ENCODE peak calls at places on chromosomes 16 and 17, in four cellular contexts. P is A549; R is transverse colon; M is CD8-positive, alpha-beta T cell. V is an unnamed sample. For H3K4me1, the result is how much of the 10 kb centered on the place peaks cover.

GRCh38 chr17:18234853-18235380 is 9.5 kb downstream of the LLGL1 start:
- DNase-seq in M (no peak), R (no peak), P (no peak), V (no peak)

GRCh38 chr17:79815836-79816371 is 19.0 kb upstream of the CBX8 start:
- DNase-seq in P (no peak), R (no peak), M (no peak), V (no peak)

GRCh38 chr16:7397901-7398300 is 65.3 kb downstream of the RBFOX1 start:
- DNase-seq in P (no peak), M (no peak), R (no peak), V (no peak)

GRCh38 chr17:69466905-69467630 is 52.6 kb downstream of the MAP2K6 start:
- DNase-seq in M (no peak), R (no peak), P (peak), V (no peak)

GRCh38 chr17:32495347-32496253 is 8.8 kb downstream of the CDK5R1 start:
- DNase-seq in R (no peak), P (no peak), M (no peak), V (peak)

GRCh38 chr16:80889779-80890359 is 85.5 kb upstream of the CDYL2 start:
- DNase-seq in M (no peak), R (no peak), P (no peak), V (no peak)

GRCh38 chr17:51764387-51764971 is 394.0 kb downstream of the CA10 start:
- DNase-seq in M (peak), P (peak), R (peak), V (no peak)

GRCh38 chr16:56286819-56287218 is 95.5 kb downstream of the GNAO1 start:
- DNase-seq in P (no peak), M (no peak), R (no peak), V (no peak)

GRCh38 chr16:31676731-31677130 is 149.0 kb downstream of the AHSP start:
- DNase-seq in M (no peak), R (no peak), P (no peak), V (no peak)

GRCh38 chr17:73595068-73595865 is 49.0 kb downstream of the SDK2 start:
- DNase-seq in P (no peak), M (peak), R (peak), V (peak)

GRCh38 chr16:80836846-80837245 is 32.4 kb upstream of the CDYL2 start:
- DNase-seq in M (no peak), R (no peak), P (no peak), V (no peak)

GRCh38 chr16:53913920-53914319 is 210.0 kb downstream of the FTO start:
- DNase-seq in R (no peak), P (no peak), M (no peak), V (no peak)

GRCh38 chr16:30458561-30459394 is 13.1 kb upstream of the SEPHS2 start:
- DNase-seq in M (peak), R (peak), P (no peak), V (peak)

GRCh38 chr16:10663146-10663545 is 31.6 kb downstream of the TEKT5 start:
- DNase-seq in R (no peak), P (no peak), M (no peak), V (no peak)

GRCh38 chr16:78812582-78812981 is 713.1 kb downstream of the WWOX start:
- DNase-seq in M (no peak), R (no peak), P (no peak), V (no peak)

GRCh38 chr17:39668141-39668924 is at the start of gene PNMT:
- DNase-seq in P (peak), M (peak), R (peak), V (peak)

GRCh38 chr17:39669897-39670735 is 1.9 kb downstream of the PNMT start:
- DNase-seq in P (no peak), M (no peak), R (no peak), V (no peak)

GRCh38 chr17:39671651-39672521 is 3.6 kb downstream of the PNMT start:
- DNase-seq in M (no peak), P (peak), R (peak), V (peak)

GRCh38 chr17:39672522-39673334 is 4.5 kb downstream of the PNMT start:
- DNase-seq in R (no peak), M (no peak), P (no peak), V (peak)

DNA sequence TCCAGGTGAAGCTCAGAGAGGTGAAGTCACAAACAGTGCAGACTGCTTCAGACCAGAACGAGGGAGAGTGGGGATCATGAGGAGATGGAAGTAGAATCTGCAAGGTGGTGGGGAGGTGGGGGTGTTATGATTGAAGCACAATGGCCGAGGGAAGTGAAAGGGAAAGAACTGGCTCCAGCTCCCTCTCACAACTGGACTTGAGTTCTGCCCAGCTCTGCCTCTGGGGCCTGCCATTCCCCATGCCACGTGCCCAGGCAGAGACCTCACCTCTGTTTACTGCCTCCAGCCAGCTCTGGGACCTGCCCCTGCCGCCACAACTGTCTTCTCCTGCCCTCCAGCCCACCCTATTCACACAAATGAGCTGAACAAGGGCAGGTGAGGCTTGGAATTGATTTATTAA is 2.5 kb downstream of the PNMT start:
- DNase-seq in P (no peak), M (no peak), R (no peak), V (no peak)
- H3K4me1 ChIP-seq in P (under half), M (under half), R (under half), V (under half)

GRCh38 chr17:20281860-20282259 is 185.5 kb downstream of the LGALS9B start:
- DNase-seq in P (no peak), R (no peak), M (no peak), V (peak)
- H3K27ac ChIP-seq in P (no peak), R (no peak), M (no peak), V (peak)

GRCh38 chr16:11667824-11668589 is at the start of gene SNN:
- DNase-seq in R (peak), P (peak), M (peak), V (peak)

GRCh38 chr16:11666108-11667055 is 1.9 kb upstream of the SNN start:
- DNase-seq in M (no peak), P (no peak), R (no peak), V (no peak)

GRCh38 chr16:11665071-11665491 is 3.2 kb upstream of the SNN start:
- DNase-seq in M (peak), P (no peak), R (no peak), V (peak)

GRCh38 chr16:11668590-11669379 is 530 bp downstream of the SNN start:
- DNase-seq in R (no peak), M (no peak), P (no peak), V (peak)

DNA sequence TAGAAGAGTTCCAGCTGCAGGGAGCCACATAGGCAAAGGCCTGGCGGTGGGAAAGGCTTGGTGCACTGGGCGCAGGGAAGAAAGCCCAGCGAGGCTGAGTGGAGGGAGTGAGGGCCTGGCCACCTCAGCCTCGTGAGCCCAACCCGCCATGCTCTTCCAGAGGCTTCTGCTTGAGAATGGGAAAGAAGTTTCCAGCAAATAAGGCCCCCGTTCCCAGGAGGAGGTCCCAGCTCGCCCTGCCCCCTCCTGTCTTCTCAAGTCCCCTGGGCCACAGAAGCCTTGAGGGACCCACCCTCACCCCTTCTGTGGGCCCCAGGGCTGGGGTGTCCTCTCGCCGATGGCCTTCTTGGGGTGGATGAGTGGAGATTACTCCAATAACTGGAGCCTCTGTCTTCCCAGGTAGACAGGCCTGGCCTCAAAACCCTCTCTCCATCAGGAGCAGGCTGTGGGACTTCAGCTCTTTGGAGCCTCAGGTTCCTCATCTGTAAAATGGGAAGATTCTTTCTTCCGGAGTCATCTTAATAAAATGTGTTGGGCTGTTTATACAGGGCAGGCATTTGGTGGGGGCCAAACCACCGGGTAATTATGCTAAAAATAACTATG is 933 bp upstream of the SNN start:
- DNase-seq in R (no peak), M (no peak), P (no peak), V (peak)
- H3K4me1 ChIP-seq in R (under half), M (half or more), P (under half), V (under half)

GRCh38 chr17:66458782-66459181 is 156.4 kb downstream of the PRKCA start:
- DNase-seq in M (no peak), P (no peak), R (no peak), V (no peak)
- H3K27ac ChIP-seq in M (no peak), P (peak), R (peak), V (peak)

DNA sequence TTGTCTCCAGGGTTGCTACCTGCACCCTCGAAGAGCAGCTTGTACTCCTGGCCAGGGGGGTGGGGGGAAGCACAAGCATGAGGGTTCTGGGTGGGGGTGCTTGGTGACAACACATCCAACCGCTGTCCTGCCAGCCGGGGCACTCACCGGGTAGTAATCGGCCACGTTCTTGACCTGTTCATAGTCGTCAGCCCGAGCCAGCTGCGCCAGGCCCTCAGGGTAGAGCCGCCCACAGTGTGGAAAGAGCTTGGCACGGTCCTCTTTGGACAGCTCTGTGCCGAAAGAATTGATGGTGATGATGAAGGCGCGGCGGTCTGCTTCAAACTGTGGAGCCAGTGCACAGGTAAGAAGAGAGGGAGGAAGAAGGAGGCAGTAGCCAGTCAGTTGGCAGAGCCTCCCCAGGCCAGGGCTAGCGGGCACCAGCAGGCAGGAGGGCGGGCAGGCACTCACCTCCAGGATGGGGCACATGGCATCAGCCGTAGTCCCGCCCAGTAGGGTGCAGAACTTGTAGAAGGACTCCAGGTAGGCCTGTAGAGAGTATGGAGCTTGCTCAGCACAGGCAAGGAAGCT is 8.0 kb downstream of the HSD11B2 start:
- DNase-seq in R (no peak), M (no peak), P (no peak), V (no peak)
- H3K4me1 ChIP-seq in R (under half), M (under half), P (under half), V (under half)

GRCh38 chr17:78324391-78325075 is 35.3 kb downstream of the SOCS3 start:
- DNase-seq in M (peak), P (peak), R (peak), V (no peak)

GRCh38 chr17:78323821-78324390 is 36.0 kb downstream of the SOCS3 start:
- DNase-seq in R (no peak), M (no peak), P (no peak), V (no peak)

GRCh38 chr17:78325076-78325712 is 34.7 kb downstream of the SOCS3 start:
- DNase-seq in P (no peak), M (no peak), R (peak), V (no peak)

GRCh38 chr17:78322858-78323455 is 36.9 kb downstream of the SOCS3 start:
- DNase-seq in M (no peak), R (peak), P (no peak), V (no peak)

DNA sequence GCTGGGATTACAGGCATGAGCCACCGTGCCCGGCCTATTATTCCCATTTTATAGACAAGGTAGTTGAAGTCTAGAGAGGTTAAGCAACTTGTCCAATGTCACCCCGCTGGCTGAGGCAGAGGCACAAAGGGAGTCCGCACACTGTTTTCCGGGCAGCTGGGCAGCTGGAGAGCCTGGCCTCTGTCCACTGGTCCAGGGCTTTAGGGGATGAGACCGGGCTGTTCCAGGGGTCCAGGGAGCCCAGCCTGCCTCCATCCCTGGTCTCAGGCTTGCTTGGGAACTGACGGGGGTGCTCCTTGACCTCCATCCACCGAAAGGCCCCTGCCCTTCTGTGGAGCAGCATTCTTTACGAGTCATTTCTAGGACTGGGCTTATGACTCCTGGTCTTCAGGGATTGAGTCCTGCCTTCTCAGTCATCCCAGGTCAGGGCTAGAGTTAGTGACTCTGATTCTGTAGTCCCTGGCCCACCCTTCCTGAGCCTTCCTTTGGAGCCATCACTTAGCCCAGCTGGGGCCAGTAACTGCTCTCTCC is 37.5 kb downstream of the SOCS3 start:
- DNase-seq in M (no peak), P (no peak), R (no peak), V (no peak)
- H3K27ac ChIP-seq in M (no peak), P (peak), R (peak), V (peak)

GRCh38 chr17:47949197-47949759 is 7.9 kb downstream of the PNPO start:
- DNase-seq in M (peak), P (peak), R (peak), V (peak)
- H3K4me1 ChIP-seq in M (half or more), P (under half), R (under half), V (under half)

GRCh38 chr17:47959825-47960655 is 2.4 kb upstream of the PRR15L start:
- DNase-seq in R (peak), P (no peak), M (no peak), V (no peak)
- H3K27ac ChIP-seq in R (peak), P (peak), M (no peak), V (no peak)

GRCh38 chr16:12580809-12581208 is 222.9 kb downstream of the CPPED1 start:
- DNase-seq in P (no peak), R (no peak), M (no peak), V (peak)

GRCh38 chr16:12583237-12583897 is 220.3 kb downstream of the CPPED1 start:
- DNase-seq in R (no peak), M (no peak), P (no peak), V (peak)

GRCh38 chr16:12584488-12585233 is 219.0 kb downstream of the CPPED1 start:
- DNase-seq in R (no peak), P (no peak), M (no peak), V (peak)

GRCh38 chr16:12586701-12587100 is 217.0 kb downstream of the CPPED1 start:
- DNase-seq in R (no peak), P (no peak), M (no peak), V (peak)

DNA sequence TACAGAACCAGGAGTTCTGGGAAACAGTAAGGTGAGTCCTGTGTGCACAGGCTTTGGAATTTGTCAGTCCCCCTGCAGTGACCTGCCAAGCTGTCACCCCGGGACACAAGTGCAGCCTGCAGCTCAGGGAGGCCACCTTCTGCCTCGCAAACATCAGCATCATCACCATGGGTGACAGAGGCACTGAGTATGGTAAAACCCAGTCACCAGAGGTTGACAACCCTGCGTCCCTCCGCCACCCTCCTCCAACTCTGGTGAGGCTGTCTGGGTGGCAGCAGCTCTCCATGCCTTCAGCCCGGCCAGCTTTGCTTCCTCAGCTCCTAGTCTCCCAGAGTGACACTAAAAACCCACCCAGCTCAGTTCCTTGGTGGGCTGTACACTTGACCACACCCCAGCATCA is 221.0 kb downstream of the CPPED1 start:
- DNase-seq in R (no peak), P (no peak), M (no peak), V (peak)
- H3K4me1 ChIP-seq in R (under half), P (under half), M (under half), V (under half)